ENCODE peak calls at places on chromosome 18, in eight cellular contexts. G is NCI-H510A treated with DMSO at 0.1 percent for 48 hours, L is Daoy, S is smooth muscle cell of the brain vasculature, A is NCI-H345, D is HCEC 1CT, M is brain microvascular endothelial cell, X is germinal center. Z is an unnamed sample.

GRCh38 chr18:73043231-73044000 is 175.6 kb upstream of the NETO1 start:
- DNase-seq in G (peak), L (no peak), S (no peak), A (peak), D (no peak), M (no peak), X (no peak), Z (no peak)

GRCh38 chr18:75880266-75880665 is 452.8 kb upstream of the SMIM21 start:
- DNase-seq in G (no peak), L (no peak), S (no peak), A (no peak), D (no peak), M (no peak), X (no peak), Z (no peak)

GRCh38 chr18:58535340-58536186 is 93.3 kb downstream of the ALPK2 start:
- DNase-seq in G (no peak), L (no peak), S (no peak), A (no peak), D (no peak), M (peak), X (peak), Z (peak)

GRCh38 chr18:13525381-13526029 is 200.9 kb downstream of the FAM210A start:
- DNase-seq in G (no peak), L (no peak), S (no peak), A (no peak), D (no peak), M (no peak), X (no peak), Z (no peak)

GRCh38 chr18:40949138-40949949 is 1005.7 kb upstream of the PIK3C3 start:
- DNase-seq in G (peak), L (no peak), S (no peak), A (no peak), D (no peak), M (no peak), X (no peak), Z (no peak)

GRCh38 chr18:28863396-28863795 is 686.5 kb upstream of the CDH2 start:
- DNase-seq in G (peak), L (no peak), S (no peak), A (no peak), D (no peak), M (no peak), X (no peak), Z (no peak)

GRCh38 chr18:9755603-9756002 is 47.5 kb downstream of the RAB31 start:
- DNase-seq in G (no peak), L (no peak), S (no peak), A (no peak), D (no peak), M (peak), X (no peak), Z (no peak)

GRCh38 chr18:24868331-24868730 is 407.9 kb downstream of the HRH4 start:
- DNase-seq in G (no peak), L (no peak), S (no peak), A (no peak), D (no peak), M (no peak), X (no peak), Z (peak)